ENCODE peak calls at places on chromosomes 12 and 14, in six cellular contexts. One of them, this sample, is unnamed.

GRCh38 chr12:74321381-74321780 is 216.3 kb upstream of the ATXN7L3B start:
- DNase-seq in left cardiac atrium: no peak
- DNase-seq in HuH-7.5: no peak
- DNase-seq in activated T-helper 1 cell treated with anti-CD3 and anti-CD28 coated beads, Interleukin-12 subunit alpha, Interleukin-12 subunit beta, Interleukin-2, Interleukin-4 antibody, amounts not matched to agents 30 ng/mL and 10 ng/mL and 1 ng/mL, durations not matched to agents 14 hours and 24 hours and 36 hours: no peak
- DNase-seq in choroid plexus epithelial cell: no peak
- DNase-seq in pancreas: no peak
- DNase-seq in this sample: no peak

GRCh38 chr14:88289214-88289613 is 33.9 kb downstream of the KCNK10 start:
- DNase-seq in left cardiac atrium: no peak
- DNase-seq in activated T-helper 1 cell treated with anti-CD3 and anti-CD28 coated beads, Interleukin-12 subunit alpha, Interleukin-12 subunit beta, Interleukin-2, Interleukin-4 antibody, amounts not matched to agents 30 ng/mL and 10 ng/mL and 1 ng/mL, durations not matched to agents 14 hours and 24 hours and 36 hours: no peak
- DNase-seq in pancreas: no peak
- DNase-seq in HuH-7.5: no peak
- DNase-seq in choroid plexus epithelial cell: peak
- DNase-seq in this sample: no peak

GRCh38 chr14:78608998-78609787 is 439.0 kb downstream of the NRXN3 start:
- DNase-seq in choroid plexus epithelial cell: no peak
- DNase-seq in pancreas: no peak
- DNase-seq in left cardiac atrium: no peak
- DNase-seq in activated T-helper 1 cell treated with anti-CD3 and anti-CD28 coated beads, Interleukin-12 subunit alpha, Interleukin-12 subunit beta, Interleukin-2, Interleukin-4 antibody, amounts not matched to agents 30 ng/mL and 10 ng/mL and 1 ng/mL, durations not matched to agents 14 hours and 24 hours and 36 hours: no peak
- DNase-seq in HuH-7.5: no peak
- DNase-seq in this sample: no peak

GRCh38 chr12:8544295-8544694 is 3.6 kb upstream of the CLEC4E start:
- DNase-seq in pancreas: peak
- DNase-seq in HuH-7.5: peak
- DNase-seq in activated T-helper 1 cell treated with anti-CD3 and anti-CD28 coated beads, Interleukin-12 subunit alpha, Interleukin-12 subunit beta, Interleukin-2, Interleukin-4 antibody, amounts not matched to agents 30 ng/mL and 10 ng/mL and 1 ng/mL, durations not matched to agents 14 hours and 24 hours and 36 hours: peak
- DNase-seq in choroid plexus epithelial cell: peak
- DNase-seq in left cardiac atrium: peak
- DNase-seq in this sample: peak

GRCh38 chr12:87596636-87597035 is 432.6 kb downstream of the C12orf50 start:
- DNase-seq in activated T-helper 1 cell treated with anti-CD3 and anti-CD28 coated beads, Interleukin-12 subunit alpha, Interleukin-12 subunit beta, Interleukin-2, Interleukin-4 antibody, amounts not matched to agents 30 ng/mL and 10 ng/mL and 1 ng/mL, durations not matched to agents 14 hours and 24 hours and 36 hours: no peak
- DNase-seq in HuH-7.5: no peak
- DNase-seq in pancreas: no peak
- DNase-seq in choroid plexus epithelial cell: peak
- DNase-seq in left cardiac atrium: no peak
- DNase-seq in this sample: no peak

GRCh38 chr12:131917139-131917710 is 11.9 kb upstream of the PUS1 start:
- DNase-seq in HuH-7.5: no peak
- DNase-seq in left cardiac atrium: peak
- DNase-seq in activated T-helper 1 cell treated with anti-CD3 and anti-CD28 coated beads, Interleukin-12 subunit alpha, Interleukin-12 subunit beta, Interleukin-2, Interleukin-4 antibody, amounts not matched to agents 30 ng/mL and 10 ng/mL and 1 ng/mL, durations not matched to agents 14 hours and 24 hours and 36 hours: no peak
- DNase-seq in choroid plexus epithelial cell: no peak
- DNase-seq in pancreas: no peak
- DNase-seq in this sample: no peak

GRCh38 chr14:24535737-24536136 is 27.7 kb upstream of the CMA1 start:
- DNase-seq in left cardiac atrium: no peak
- DNase-seq in pancreas: no peak
- DNase-seq in HuH-7.5: no peak
- DNase-seq in activated T-helper 1 cell treated with anti-CD3 and anti-CD28 coated beads, Interleukin-12 subunit alpha, Interleukin-12 subunit beta, Interleukin-2, Interleukin-4 antibody, amounts not matched to agents 30 ng/mL and 10 ng/mL and 1 ng/mL, durations not matched to agents 14 hours and 24 hours and 36 hours: no peak
- DNase-seq in choroid plexus epithelial cell: no peak
- DNase-seq in this sample: no peak

GRCh38 chr12:119069029-119069731 is 87.8 kb downstream of the SRRM4 start:
- DNase-seq in choroid plexus epithelial cell: no peak
- DNase-seq in pancreas: no peak
- DNase-seq in HuH-7.5: no peak
- DNase-seq in activated T-helper 1 cell treated with anti-CD3 and anti-CD28 coated beads, Interleukin-12 subunit alpha, Interleukin-12 subunit beta, Interleukin-2, Interleukin-4 antibody, amounts not matched to agents 30 ng/mL and 10 ng/mL and 1 ng/mL, durations not matched to agents 14 hours and 24 hours and 36 hours: no peak
- DNase-seq in left cardiac atrium: no peak
- DNase-seq in this sample: no peak

GRCh38 chr12:10501031-10501430 is 4.7 kb upstream of the EIF2S3B start:
- DNase-seq in HuH-7.5: peak
- DNase-seq in left cardiac atrium: no peak
- DNase-seq in choroid plexus epithelial cell: peak
- DNase-seq in pancreas: no peak
- DNase-seq in activated T-helper 1 cell treated with anti-CD3 and anti-CD28 coated beads, Interleukin-12 subunit alpha, Interleukin-12 subunit beta, Interleukin-2, Interleukin-4 antibody, amounts not matched to agents 30 ng/mL and 10 ng/mL and 1 ng/mL, durations not matched to agents 14 hours and 24 hours and 36 hours: no peak
- DNase-seq in this sample: peak

GRCh38 chr12:49730050-49730449 is 11.3 kb upstream of the TMBIM6 start:
- DNase-seq in pancreas: no peak
- DNase-seq in left cardiac atrium: no peak
- DNase-seq in choroid plexus epithelial cell: no peak
- DNase-seq in HuH-7.5: no peak
- DNase-seq in activated T-helper 1 cell treated with anti-CD3 and anti-CD28 coated beads, Interleukin-12 subunit alpha, Interleukin-12 subunit beta, Interleukin-2, Interleukin-4 antibody, amounts not matched to agents 30 ng/mL and 10 ng/mL and 1 ng/mL, durations not matched to agents 14 hours and 24 hours and 36 hours: no peak
- DNase-seq in this sample: no peak

GRCh38 chr14:105058521-105059034 is 6.7 kb downstream of the GPR132 start:
- DNase-seq in choroid plexus epithelial cell: no peak
- DNase-seq in HuH-7.5: no peak
- DNase-seq in left cardiac atrium: no peak
- DNase-seq in pancreas: no peak
- DNase-seq in activated T-helper 1 cell treated with anti-CD3 and anti-CD28 coated beads, Interleukin-12 subunit alpha, Interleukin-12 subunit beta, Interleukin-2, Interleukin-4 antibody, amounts not matched to agents 30 ng/mL and 10 ng/mL and 1 ng/mL, durations not matched to agents 14 hours and 24 hours and 36 hours: no peak
- DNase-seq in this sample: no peak

GRCh38 chr14:23352506-23353432 is at the start of gene SLC22A17:
- DNase-seq in left cardiac atrium: peak
- DNase-seq in HuH-7.5: no peak
- DNase-seq in choroid plexus epithelial cell: peak
- DNase-seq in activated T-helper 1 cell treated with anti-CD3 and anti-CD28 coated beads, Interleukin-12 subunit alpha, Interleukin-12 subunit beta, Interleukin-2, Interleukin-4 antibody, amounts not matched to agents 30 ng/mL and 10 ng/mL and 1 ng/mL, durations not matched to agents 14 hours and 24 hours and 36 hours: peak
- DNase-seq in pancreas: peak
- DNase-seq in this sample: no peak

GRCh38 chr12:88067301-88067700 is 38.1 kb upstream of the C12orf50 start:
- DNase-seq in left cardiac atrium: no peak
- DNase-seq in activated T-helper 1 cell treated with anti-CD3 and anti-CD28 coated beads, Interleukin-12 subunit alpha, Interleukin-12 subunit beta, Interleukin-2, Interleukin-4 antibody, amounts not matched to agents 30 ng/mL and 10 ng/mL and 1 ng/mL, durations not matched to agents 14 hours and 24 hours and 36 hours: no peak
- DNase-seq in choroid plexus epithelial cell: peak
- DNase-seq in HuH-7.5: no peak
- DNase-seq in pancreas: no peak
- DNase-seq in this sample: no peak

GRCh38 chr12:2322554-2323120 is 269.9 kb downstream of the CACNA1C start:
- DNase-seq in HuH-7.5: no peak
- DNase-seq in pancreas: no peak
- DNase-seq in left cardiac atrium: no peak
- DNase-seq in choroid plexus epithelial cell: no peak
- DNase-seq in activated T-helper 1 cell treated with anti-CD3 and anti-CD28 coated beads, Interleukin-12 subunit alpha, Interleukin-12 subunit beta, Interleukin-2, Interleukin-4 antibody, amounts not matched to agents 30 ng/mL and 10 ng/mL and 1 ng/mL, durations not matched to agents 14 hours and 24 hours and 36 hours: no peak
- DNase-seq in this sample: no peak

GRCh38 chr14:93014038-93015023 is 91.4 kb downstream of the CHGA start:
- DNase-seq in HuH-7.5: no peak
- DNase-seq in choroid plexus epithelial cell: no peak
- DNase-seq in pancreas: no peak
- DNase-seq in activated T-helper 1 cell treated with anti-CD3 and anti-CD28 coated beads, Interleukin-12 subunit alpha, Interleukin-12 subunit beta, Interleukin-2, Interleukin-4 antibody, amounts not matched to agents 30 ng/mL and 10 ng/mL and 1 ng/mL, durations not matched to agents 14 hours and 24 hours and 36 hours: no peak
- DNase-seq in left cardiac atrium: no peak
- DNase-seq in this sample: no peak

GRCh38 chr12:108371801-108372344 is 32.8 kb upstream of the CMKLR1 start:
- DNase-seq in choroid plexus epithelial cell: peak
- DNase-seq in pancreas: no peak
- DNase-seq in HuH-7.5: no peak
- DNase-seq in activated T-helper 1 cell treated with anti-CD3 and anti-CD28 coated beads, Interleukin-12 subunit alpha, Interleukin-12 subunit beta, Interleukin-2, Interleukin-4 antibody, amounts not matched to agents 30 ng/mL and 10 ng/mL and 1 ng/mL, durations not matched to agents 14 hours and 24 hours and 36 hours: no peak
- DNase-seq in left cardiac atrium: peak
- DNase-seq in this sample: peak

GRCh38 chr12:120199595-120200306 is 1.2 kb downstream of the RPLP0 start:
- DNase-seq in pancreas: no peak
- DNase-seq in choroid plexus epithelial cell: peak
- DNase-seq in activated T-helper 1 cell treated with anti-CD3 and anti-CD28 coated beads, Interleukin-12 subunit alpha, Interleukin-12 subunit beta, Interleukin-2, Interleukin-4 antibody, amounts not matched to agents 30 ng/mL and 10 ng/mL and 1 ng/mL, durations not matched to agents 14 hours and 24 hours and 36 hours: no peak
- DNase-seq in left cardiac atrium: no peak
- DNase-seq in HuH-7.5: no peak
- DNase-seq in this sample: peak

GRCh38 chr12:123097521-123098084 is 53.3 kb downstream of the PITPNM2 start:
- DNase-seq in pancreas: no peak
- DNase-seq in left cardiac atrium: peak
- DNase-seq in activated T-helper 1 cell treated with anti-CD3 and anti-CD28 coated beads, Interleukin-12 subunit alpha, Interleukin-12 subunit beta, Interleukin-2, Interleukin-4 antibody, amounts not matched to agents 30 ng/mL and 10 ng/mL and 1 ng/mL, durations not matched to agents 14 hours and 24 hours and 36 hours: no peak
- DNase-seq in choroid plexus epithelial cell: no peak
- DNase-seq in HuH-7.5: no peak
- DNase-seq in this sample: no peak

GRCh38 chr14:65263161-65263788 is 149.3 kb upstream of the FUT8 start:
- DNase-seq in activated T-helper 1 cell treated with anti-CD3 and anti-CD28 coated beads, Interleukin-12 subunit alpha, Interleukin-12 subunit beta, Interleukin-2, Interleukin-4 antibody, amounts not matched to agents 30 ng/mL and 10 ng/mL and 1 ng/mL, durations not matched to agents 14 hours and 24 hours and 36 hours: no peak
- DNase-seq in choroid plexus epithelial cell: no peak
- DNase-seq in HuH-7.5: no peak
- DNase-seq in pancreas: no peak
- DNase-seq in left cardiac atrium: no peak
- DNase-seq in this sample: peak

GRCh38 chr14:65198346-65198745 is 96.0 kb upstream of the MAX start:
- DNase-seq in pancreas: no peak
- DNase-seq in HuH-7.5: no peak
- DNase-seq in activated T-helper 1 cell treated with anti-CD3 and anti-CD28 coated beads, Interleukin-12 subunit alpha, Interleukin-12 subunit beta, Interleukin-2, Interleukin-4 antibody, amounts not matched to agents 30 ng/mL and 10 ng/mL and 1 ng/mL, durations not matched to agents 14 hours and 24 hours and 36 hours: no peak
- DNase-seq in choroid plexus epithelial cell: no peak
- DNase-seq in left cardiac atrium: no peak
- DNase-seq in this sample: no peak

GRCh38 chr12:14756331-14757143 is 46.7 kb downstream of the WBP11 start:
- DNase-seq in activated T-helper 1 cell treated with anti-CD3 and anti-CD28 coated beads, Interleukin-12 subunit alpha, Interleukin-12 subunit beta, Interleukin-2, Interleukin-4 antibody, amounts not matched to agents 30 ng/mL and 10 ng/mL and 1 ng/mL, durations not matched to agents 14 hours and 24 hours and 36 hours: no peak
- DNase-seq in HuH-7.5: no peak
- DNase-seq in choroid plexus epithelial cell: peak
- DNase-seq in left cardiac atrium: no peak
- DNase-seq in pancreas: no peak
- DNase-seq in this sample: no peak

GRCh38 chr14:100546051-100546443 is 41.2 kb downstream of the BEGAIN start:
- DNase-seq in choroid plexus epithelial cell: no peak
- DNase-seq in activated T-helper 1 cell treated with anti-CD3 and anti-CD28 coated beads, Interleukin-12 subunit alpha, Interleukin-12 subunit beta, Interleukin-2, Interleukin-4 antibody, amounts not matched to agents 30 ng/mL and 10 ng/mL and 1 ng/mL, durations not matched to agents 14 hours and 24 hours and 36 hours: no peak
- DNase-seq in HuH-7.5: no peak
- DNase-seq in left cardiac atrium: no peak
- DNase-seq in pancreas: no peak
- DNase-seq in this sample: no peak

GRCh38 chr12:110932048-110932447 is 11.7 kb upstream of the MYL2 start:
- DNase-seq in choroid plexus epithelial cell: peak
- DNase-seq in HuH-7.5: no peak
- DNase-seq in pancreas: no peak
- DNase-seq in left cardiac atrium: no peak
- DNase-seq in activated T-helper 1 cell treated with anti-CD3 and anti-CD28 coated beads, Interleukin-12 subunit alpha, Interleukin-12 subunit beta, Interleukin-2, Interleukin-4 antibody, amounts not matched to agents 30 ng/mL and 10 ng/mL and 1 ng/mL, durations not matched to agents 14 hours and 24 hours and 36 hours: no peak
- DNase-seq in this sample: no peak

GRCh38 chr12:12606793-12607589 is 4.7 kb upstream of the CREBL2 start:
- DNase-seq in activated T-helper 1 cell treated with anti-CD3 and anti-CD28 coated beads, Interleukin-12 subunit alpha, Interleukin-12 subunit beta, Interleukin-2, Interleukin-4 antibody, amounts not matched to agents 30 ng/mL and 10 ng/mL and 1 ng/mL, durations not matched to agents 14 hours and 24 hours and 36 hours: no peak
- DNase-seq in left cardiac atrium: no peak
- DNase-seq in HuH-7.5: no peak
- DNase-seq in pancreas: no peak
- DNase-seq in choroid plexus epithelial cell: peak
- DNase-seq in this sample: peak

GRCh38 chr12:47311011-47311410 is 231.3 kb upstream of the AMIGO2 start:
- DNase-seq in pancreas: no peak
- DNase-seq in choroid plexus epithelial cell: no peak
- DNase-seq in activated T-helper 1 cell treated with anti-CD3 and anti-CD28 coated beads, Interleukin-12 subunit alpha, Interleukin-12 subunit beta, Interleukin-2, Interleukin-4 antibody, amounts not matched to agents 30 ng/mL and 10 ng/mL and 1 ng/mL, durations not matched to agents 14 hours and 24 hours and 36 hours: no peak
- DNase-seq in HuH-7.5: no peak
- DNase-seq in left cardiac atrium: no peak
- DNase-seq in this sample: no peak

GRCh38 chr12:52992699-52993557 is 13.3 kb upstream of the EIF4B start:
- DNase-seq in pancreas: no peak
- DNase-seq in HuH-7.5: no peak
- DNase-seq in left cardiac atrium: no peak
- DNase-seq in choroid plexus epithelial cell: peak
- DNase-seq in activated T-helper 1 cell treated with anti-CD3 and anti-CD28 coated beads, Interleukin-12 subunit alpha, Interleukin-12 subunit beta, Interleukin-2, Interleukin-4 antibody, amounts not matched to agents 30 ng/mL and 10 ng/mL and 1 ng/mL, durations not matched to agents 14 hours and 24 hours and 36 hours: no peak
- DNase-seq in this sample: peak

GRCh38 chr12:1540690-1541089 is 53.7 kb downstream of the FBXL14 start:
- DNase-seq in HuH-7.5: no peak
- DNase-seq in choroid plexus epithelial cell: no peak
- DNase-seq in left cardiac atrium: no peak
- DNase-seq in pancreas: no peak
- DNase-seq in activated T-helper 1 cell treated with anti-CD3 and anti-CD28 coated beads, Interleukin-12 subunit alpha, Interleukin-12 subunit beta, Interleukin-2, Interleukin-4 antibody, amounts not matched to agents 30 ng/mL and 10 ng/mL and 1 ng/mL, durations not matched to agents 14 hours and 24 hours and 36 hours: no peak
- DNase-seq in this sample: peak

GRCh38 chr14:29166507-29166906 is 399.9 kb downstream of the FOXG1 start:
- DNase-seq in choroid plexus epithelial cell: peak
- DNase-seq in pancreas: no peak
- DNase-seq in left cardiac atrium: no peak
- DNase-seq in HuH-7.5: no peak
- DNase-seq in activated T-helper 1 cell treated with anti-CD3 and anti-CD28 coated beads, Interleukin-12 subunit alpha, Interleukin-12 subunit beta, Interleukin-2, Interleukin-4 antibody, amounts not matched to agents 30 ng/mL and 10 ng/mL and 1 ng/mL, durations not matched to agents 14 hours and 24 hours and 36 hours: no peak
- DNase-seq in this sample: no peak

GRCh38 chr14:43651896-43652295 is 855.2 kb downstream of the FSCB start:
- DNase-seq in choroid plexus epithelial cell: no peak
- DNase-seq in pancreas: no peak
- DNase-seq in HuH-7.5: no peak
- DNase-seq in left cardiac atrium: no peak
- DNase-seq in activated T-helper 1 cell treated with anti-CD3 and anti-CD28 coated beads, Interleukin-12 subunit alpha, Interleukin-12 subunit beta, Interleukin-2, Interleukin-4 antibody, amounts not matched to agents 30 ng/mL and 10 ng/mL and 1 ng/mL, durations not matched to agents 14 hours and 24 hours and 36 hours: no peak
- DNase-seq in this sample: no peak

GRCh38 chr12:67460388-67460787 is 188.2 kb upstream of the DYRK2 start:
- DNase-seq in activated T-helper 1 cell treated with anti-CD3 and anti-CD28 coated beads, Interleukin-12 subunit alpha, Interleukin-12 subunit beta, Interleukin-2, Interleukin-4 antibody, amounts not matched to agents 30 ng/mL and 10 ng/mL and 1 ng/mL, durations not matched to agents 14 hours and 24 hours and 36 hours: no peak
- DNase-seq in choroid plexus epithelial cell: no peak
- DNase-seq in left cardiac atrium: no peak
- DNase-seq in pancreas: no peak
- DNase-seq in HuH-7.5: no peak
- DNase-seq in this sample: no peak

GRCh38 chr14:56603648-56604047 is 24.1 kb downstream of the TMEM260 start:
- DNase-seq in HuH-7.5: no peak
- DNase-seq in left cardiac atrium: no peak
- DNase-seq in pancreas: no peak
- DNase-seq in choroid plexus epithelial cell: no peak
- DNase-seq in activated T-helper 1 cell treated with anti-CD3 and anti-CD28 coated beads, Interleukin-12 subunit alpha, Interleukin-12 subunit beta, Interleukin-2, Interleukin-4 antibody, amounts not matched to agents 30 ng/mL and 10 ng/mL and 1 ng/mL, durations not matched to agents 14 hours and 24 hours and 36 hours: no peak
- DNase-seq in this sample: no peak

GRCh38 chr14:50362791-50363733 is 33.6 kb downstream of the CDKL1 start:
- DNase-seq in pancreas: no peak
- DNase-seq in HuH-7.5: no peak
- DNase-seq in activated T-helper 1 cell treated with anti-CD3 and anti-CD28 coated beads, Interleukin-12 subunit alpha, Interleukin-12 subunit beta, Interleukin-2, Interleukin-4 antibody, amounts not matched to agents 30 ng/mL and 10 ng/mL and 1 ng/mL, durations not matched to agents 14 hours and 24 hours and 36 hours: peak
- DNase-seq in choroid plexus epithelial cell: peak
- DNase-seq in left cardiac atrium: no peak
- DNase-seq in this sample: peak

GRCh38 chr12:52514471-52515318 is 5.5 kb downstream of the KRT5 start:
- DNase-seq in left cardiac atrium: no peak
- DNase-seq in HuH-7.5: no peak
- DNase-seq in activated T-helper 1 cell treated with anti-CD3 and anti-CD28 coated beads, Interleukin-12 subunit alpha, Interleukin-12 subunit beta, Interleukin-2, Interleukin-4 antibody, amounts not matched to agents 30 ng/mL and 10 ng/mL and 1 ng/mL, durations not matched to agents 14 hours and 24 hours and 36 hours: no peak
- DNase-seq in pancreas: no peak
- DNase-seq in choroid plexus epithelial cell: no peak
- DNase-seq in this sample: no peak

GRCh38 chr12:501722-502447 is 42.1 kb downstream of the B4GALNT3 start:
- DNase-seq in pancreas: no peak
- DNase-seq in activated T-helper 1 cell treated with anti-CD3 and anti-CD28 coated beads, Interleukin-12 subunit alpha, Interleukin-12 subunit beta, Interleukin-2, Interleukin-4 antibody, amounts not matched to agents 30 ng/mL and 10 ng/mL and 1 ng/mL, durations not matched to agents 14 hours and 24 hours and 36 hours: no peak
- DNase-seq in choroid plexus epithelial cell: no peak
- DNase-seq in left cardiac atrium: no peak
- DNase-seq in HuH-7.5: no peak
- DNase-seq in this sample: no peak

GRCh38 chr14:74217672-74218448 is 21.4 kb upstream of the VSX2 start:
- DNase-seq in choroid plexus epithelial cell: peak
- DNase-seq in HuH-7.5: peak
- DNase-seq in pancreas: peak
- DNase-seq in activated T-helper 1 cell treated with anti-CD3 and anti-CD28 coated beads, Interleukin-12 subunit alpha, Interleukin-12 subunit beta, Interleukin-2, Interleukin-4 antibody, amounts not matched to agents 30 ng/mL and 10 ng/mL and 1 ng/mL, durations not matched to agents 14 hours and 24 hours and 36 hours: peak
- DNase-seq in left cardiac atrium: peak
- DNase-seq in this sample: peak

GRCh38 chr12:115046805-115047204 is 362.8 kb upstream of the TBX3 start:
- DNase-seq in activated T-helper 1 cell treated with anti-CD3 and anti-CD28 coated beads, Interleukin-12 subunit alpha, Interleukin-12 subunit beta, Interleukin-2, Interleukin-4 antibody, amounts not matched to agents 30 ng/mL and 10 ng/mL and 1 ng/mL, durations not matched to agents 14 hours and 24 hours and 36 hours: no peak
- DNase-seq in pancreas: no peak
- DNase-seq in HuH-7.5: no peak
- DNase-seq in choroid plexus epithelial cell: no peak
- DNase-seq in left cardiac atrium: no peak
- DNase-seq in this sample: no peak

GRCh38 chr14:44339256-44339655 is 167.8 kb downstream of the FSCB start:
- DNase-seq in choroid plexus epithelial cell: no peak
- DNase-seq in activated T-helper 1 cell treated with anti-CD3 and anti-CD28 coated beads, Interleukin-12 subunit alpha, Interleukin-12 subunit beta, Interleukin-2, Interleukin-4 antibody, amounts not matched to agents 30 ng/mL and 10 ng/mL and 1 ng/mL, durations not matched to agents 14 hours and 24 hours and 36 hours: no peak
- DNase-seq in HuH-7.5: no peak
- DNase-seq in left cardiac atrium: no peak
- DNase-seq in pancreas: no peak
- DNase-seq in this sample: no peak